ENCODE peak calls at places on chromosomes 13 and 19, in five cellular contexts. K is GM04504, M is T-helper 17 cell, J is NCI-H2171 treated with DMSO at 0.1 percent for 48 hours, P is iris pigment epithelial cell. W is an unnamed sample.

GRCh38 chr19:5880604-5881078 is 10.3 kb upstream of the FUT5 start:
- DNase-seq in K (peak), M (no peak), J (no peak), P (peak), W (no peak)

GRCh38 chr13:25752957-25753540 is 298.8 kb downstream of the SHISA2 start:
- DNase-seq in K (peak), M (no peak), J (no peak), P (peak), W (no peak)

GRCh38 chr13:113216165-113217056 is 7.0 kb downstream of the CUL4A start:
- DNase-seq in K (peak), M (no peak), J (peak), P (peak), W (no peak)

GRCh38 chr13:110138009-110138699 is 168.8 kb downstream of the COL4A1 start:
- DNase-seq in K (no peak), M (no peak), J (no peak), P (peak), W (no peak)

GRCh38 chr19:17829855-17830566 is 8.7 kb upstream of the INSL3 start:
- DNase-seq in K (peak), M (no peak), J (peak), P (peak), W (no peak)

GRCh38 chr19:4559569-4559968 is at the start of gene SEMA6B:
- DNase-seq in K (no peak), M (no peak), J (no peak), P (peak), W (no peak)

GRCh38 chr13:104143760-104144406 is 1077.7 kb upstream of the SLC10A2 start:
- DNase-seq in K (no peak), M (no peak), J (no peak), P (no peak), W (no peak)

GRCh38 chr13:60000081-60000480 is 163.6 kb downstream of the DIAPH3 start:
- DNase-seq in K (no peak), M (no peak), J (no peak), P (peak), W (no peak)

GRCh38 chr13:23730251-23730650 is 158.9 kb downstream of the MIPEP start:
- DNase-seq in K (no peak), M (no peak), J (no peak), P (no peak), W (no peak)

GRCh38 chr13:66501187-66501586 is 728.9 kb downstream of the PCDH9 start:
- DNase-seq in K (no peak), M (no peak), J (no peak), P (peak), W (no peak)

GRCh38 chr19:4678881-4679379 is 8.8 kb upstream of the MYDGF start:
- DNase-seq in K (no peak), M (no peak), J (no peak), P (peak), W (no peak)

GRCh38 chr19:38667552-38668205 is 20.2 kb downstream of the ACTN4 start:
- DNase-seq in K (no peak), M (no peak), J (no peak), P (peak), W (no peak)

GRCh38 chr13:80361883-80362327 is 21.0 kb upstream of the SPRY2 start:
- DNase-seq in K (no peak), M (no peak), J (no peak), P (no peak), W (no peak)

GRCh38 chr13:51729853-51730553 is 74.0 kb downstream of the DHRS12 start:
- DNase-seq in K (peak), M (no peak), J (no peak), P (peak), W (no peak)

GRCh38 chr19:868458-869244 is 9.2 kb downstream of the CFD start:
- DNase-seq in K (no peak), M (no peak), J (no peak), P (no peak), W (no peak)

GRCh38 chr13:113741101-113741731 is 17.8 kb upstream of the TMEM255B start:
- DNase-seq in K (no peak), M (no peak), J (no peak), P (no peak), W (no peak)

GRCh38 chr13:101576452-101576851 is 124.0 kb downstream of the ITGBL1 start:
- DNase-seq in K (no peak), M (no peak), J (no peak), P (peak), W (no peak)

GRCh38 chr13:65943711-65944110 is 1286.4 kb downstream of the PCDH9 start:
- DNase-seq in K (no peak), M (no peak), J (no peak), P (peak), W (no peak)

GRCh38 chr19:3692141-3693029 is 7.9 kb downstream of the PIP5K1C start:
- DNase-seq in K (no peak), M (peak), J (no peak), P (no peak), W (peak)

GRCh38 chr19:16180611-16181010 is 4.6 kb upstream of the FAM32A start:
- DNase-seq in K (no peak), M (no peak), J (no peak), P (peak), W (no peak)

GRCh38 chr19:313988-314815 is 23.0 kb upstream of the PLPP2 start:
- DNase-seq in K (no peak), M (no peak), J (no peak), P (no peak), W (no peak)

GRCh38 chr19:39379865-39380399 is 11.0 kb downstream of the PAF1 start:
- DNase-seq in K (no peak), M (no peak), J (no peak), P (no peak), W (no peak)

GRCh38 chr19:5220361-5220760 is 120.3 kb downstream of the PTPRS start:
- DNase-seq in K (no peak), M (no peak), J (no peak), P (no peak), W (no peak)

GRCh38 chr19:48629297-48629598 is 7.9 kb downstream of the DBP start:
- DNase-seq in K (no peak), M (no peak), J (no peak), P (no peak), W (no peak)

GRCh38 chr19:49593233-49594113 is 2.5 kb downstream of the PRR12 start:
- DNase-seq in K (peak), M (peak), J (peak), P (peak), W (peak)